ENCODE peak calls at places on chromosomes 5 and 9, in four cellular contexts. One of them, this sample, is unnamed.

GRCh38 chr9:123322771-123323481 is 33.1 kb upstream of the CRB2 start:
- DNase-seq in SK-N-SH: no peak
- DNase-seq in hepatocyte: no peak
- DNase-seq in GM23248: no peak
- DNase-seq in this sample: no peak

GRCh38 chr9:137053944-137054931 is at the start of gene ENTPD2:
- DNase-seq in SK-N-SH: no peak
- DNase-seq in hepatocyte: peak
- DNase-seq in GM23248: no peak
- DNase-seq in this sample: peak

GRCh38 chr5:94499806-94500205 is 118.6 kb downstream of the KIAA0825 start:
- DNase-seq in SK-N-SH: no peak
- DNase-seq in hepatocyte: no peak
- DNase-seq in GM23248: no peak
- DNase-seq in this sample: no peak

GRCh38 chr9:125428060-125428481 is 166.4 kb downstream of the GAPVD1 start:
- DNase-seq in SK-N-SH: peak
- DNase-seq in hepatocyte: no peak
- DNase-seq in GM23248: peak
- DNase-seq in this sample: no peak

GRCh38 chr9:14542071-14542470 is 151.2 kb downstream of the ZDHHC21 start:
- DNase-seq in SK-N-SH: no peak
- DNase-seq in hepatocyte: no peak
- DNase-seq in GM23248: no peak
- DNase-seq in this sample: peak

GRCh38 chr9:71981944-71982343 is 70.5 kb downstream of the C9orf85 start:
- DNase-seq in SK-N-SH: no peak
- DNase-seq in hepatocyte: no peak
- DNase-seq in GM23248: no peak
- DNase-seq in this sample: no peak

GRCh38 chr9:138077898-138078540 is 200.4 kb downstream of the CACNA1B start:
- DNase-seq in SK-N-SH: peak
- DNase-seq in hepatocyte: no peak
- DNase-seq in GM23248: no peak
- DNase-seq in this sample: no peak

GRCh38 chr5:151739395-151739794 is 19.0 kb downstream of the ATOX1 start:
- DNase-seq in SK-N-SH: peak
- DNase-seq in hepatocyte: peak
- DNase-seq in GM23248: peak
- DNase-seq in this sample: no peak

GRCh38 chr9:95055851-95056551 is 261.5 kb downstream of the FANCC start:
- DNase-seq in SK-N-SH: peak
- DNase-seq in hepatocyte: no peak
- DNase-seq in GM23248: peak
- DNase-seq in this sample: no peak

GRCh38 chr5:32473072-32473471 is 28.5 kb upstream of the ZFR start:
- DNase-seq in SK-N-SH: no peak
- DNase-seq in hepatocyte: no peak
- DNase-seq in GM23248: no peak
- DNase-seq in this sample: no peak

GRCh38 chr5:37197340-37198050 is 51.7 kb downstream of the CPLANE1 start:
- DNase-seq in SK-N-SH: no peak
- DNase-seq in hepatocyte: no peak
- DNase-seq in GM23248: peak
- DNase-seq in this sample: no peak

GRCh38 chr9:33211695-33212393 is 28.1 kb upstream of the SPINK4 start:
- DNase-seq in SK-N-SH: no peak
- DNase-seq in hepatocyte: peak
- DNase-seq in GM23248: no peak
- DNase-seq in this sample: peak

GRCh38 chr5:153896117-153896516 is 142.6 kb downstream of the FAM114A2 start:
- DNase-seq in SK-N-SH: no peak
- DNase-seq in hepatocyte: no peak
- DNase-seq in GM23248: peak
- DNase-seq in this sample: no peak

GRCh38 chr5:18281947-18282557 is 647.8 kb downstream of the TAF11L14 start:
- DNase-seq in SK-N-SH: peak
- DNase-seq in hepatocyte: peak
- DNase-seq in GM23248: peak
- DNase-seq in this sample: peak

GRCh38 chr5:173328896-173329369 is 719 bp upstream of the STC2 start:
- DNase-seq in SK-N-SH: no peak
- DNase-seq in hepatocyte: peak
- DNase-seq in GM23248: peak
- DNase-seq in this sample: peak

GRCh38 chr5:97162045-97162444 is 19.6 kb upstream of the LIX1 start:
- DNase-seq in SK-N-SH: peak
- DNase-seq in hepatocyte: peak
- DNase-seq in GM23248: peak
- DNase-seq in this sample: peak

DNA sequence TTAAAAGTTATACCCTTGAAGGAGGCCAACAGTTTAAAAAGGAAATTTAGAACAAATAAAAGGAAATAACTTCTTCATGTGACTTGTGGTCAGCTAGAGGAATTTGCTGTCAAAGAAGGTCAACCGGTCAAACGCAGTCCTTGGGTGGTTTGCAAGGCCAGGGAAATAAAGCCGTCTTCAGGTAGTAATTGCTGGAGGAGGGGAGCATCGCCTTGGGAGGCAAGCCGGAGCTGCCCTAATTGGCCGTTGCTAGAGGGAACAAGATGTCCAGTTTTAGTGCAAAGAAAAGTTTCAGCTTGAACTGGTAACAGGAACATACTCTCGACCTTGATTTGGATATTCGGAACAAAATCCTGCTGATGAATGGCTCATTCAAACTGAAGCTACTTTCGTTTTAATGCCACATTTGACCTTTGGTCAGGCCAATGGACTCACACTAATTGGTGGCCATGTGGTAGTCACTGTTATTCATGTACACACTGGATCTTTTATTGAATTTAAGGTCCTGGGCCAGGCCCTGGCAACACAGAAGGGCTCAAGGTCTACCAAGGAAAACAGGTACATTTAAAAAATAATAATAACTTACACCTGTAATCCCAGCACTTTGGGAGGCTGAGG is 47.0 kb upstream of the MYO10 start:
- DNase-seq in SK-N-SH: no peak
- DNase-seq in hepatocyte: no peak
- DNase-seq in GM23248: no peak
- DNase-seq in this sample: no peak
- TF ChIP-seq EZH2phosphoT487 in SK-N-SH: no peak
- TF ChIP-seq EZH2phosphoT487 in hepatocyte: no peak
- TF ChIP-seq EZH2phosphoT487 in GM23248: no peak
- TF ChIP-seq EZH2phosphoT487 in this sample: no peak

GRCh38 chr5:78638423-78638822 is 10.1 kb downstream of the LHFPL2 start:
- DNase-seq in SK-N-SH: peak
- DNase-seq in hepatocyte: peak
- DNase-seq in GM23248: peak
- DNase-seq in this sample: peak
- TF ChIP-seq EZH2phosphoT487 in SK-N-SH: no peak
- TF ChIP-seq EZH2phosphoT487 in hepatocyte: no peak
- TF ChIP-seq EZH2phosphoT487 in GM23248: peak
- TF ChIP-seq EZH2phosphoT487 in this sample: no peak

GRCh38 chr5:84450617-84451414 is 66.1 kb upstream of the EDIL3 start:
- DNase-seq in SK-N-SH: peak
- DNase-seq in hepatocyte: no peak
- DNase-seq in GM23248: peak
- DNase-seq in this sample: no peak

DNA sequence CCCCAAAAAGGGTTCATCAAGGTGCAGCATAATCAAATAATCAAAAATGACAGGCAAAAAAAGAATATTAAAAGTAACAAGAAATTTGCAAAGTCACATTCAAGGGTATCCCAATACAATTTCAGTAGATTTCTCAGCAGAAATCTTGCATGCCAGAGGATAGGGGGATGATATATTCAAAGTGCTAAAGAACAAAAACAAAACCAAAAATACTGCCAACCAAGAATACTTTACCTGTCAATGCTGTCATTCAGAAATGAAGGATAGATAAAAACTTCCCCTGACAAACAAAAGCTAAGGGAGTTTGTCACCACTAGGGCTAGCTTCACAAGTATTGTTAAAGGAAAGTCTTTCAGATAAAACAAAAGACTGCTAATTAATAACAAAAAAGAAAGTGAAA is 68.7 kb upstream of the EDIL3 start:
- DNase-seq in SK-N-SH: no peak
- DNase-seq in hepatocyte: no peak
- DNase-seq in GM23248: no peak
- DNase-seq in this sample: no peak
- TF ChIP-seq EZH2phosphoT487 in SK-N-SH: no peak
- TF ChIP-seq EZH2phosphoT487 in hepatocyte: no peak
- TF ChIP-seq EZH2phosphoT487 in GM23248: no peak
- TF ChIP-seq EZH2phosphoT487 in this sample: no peak

GRCh38 chr5:158654415-158654814 is 445.3 kb downstream of the EBF1 start:
- DNase-seq in SK-N-SH: no peak
- DNase-seq in hepatocyte: no peak
- DNase-seq in GM23248: no peak
- DNase-seq in this sample: no peak

GRCh38 chr5:158660726-158661125 is 439.0 kb downstream of the EBF1 start:
- DNase-seq in SK-N-SH: no peak
- DNase-seq in hepatocyte: no peak
- DNase-seq in GM23248: peak
- DNase-seq in this sample: no peak

DNA sequence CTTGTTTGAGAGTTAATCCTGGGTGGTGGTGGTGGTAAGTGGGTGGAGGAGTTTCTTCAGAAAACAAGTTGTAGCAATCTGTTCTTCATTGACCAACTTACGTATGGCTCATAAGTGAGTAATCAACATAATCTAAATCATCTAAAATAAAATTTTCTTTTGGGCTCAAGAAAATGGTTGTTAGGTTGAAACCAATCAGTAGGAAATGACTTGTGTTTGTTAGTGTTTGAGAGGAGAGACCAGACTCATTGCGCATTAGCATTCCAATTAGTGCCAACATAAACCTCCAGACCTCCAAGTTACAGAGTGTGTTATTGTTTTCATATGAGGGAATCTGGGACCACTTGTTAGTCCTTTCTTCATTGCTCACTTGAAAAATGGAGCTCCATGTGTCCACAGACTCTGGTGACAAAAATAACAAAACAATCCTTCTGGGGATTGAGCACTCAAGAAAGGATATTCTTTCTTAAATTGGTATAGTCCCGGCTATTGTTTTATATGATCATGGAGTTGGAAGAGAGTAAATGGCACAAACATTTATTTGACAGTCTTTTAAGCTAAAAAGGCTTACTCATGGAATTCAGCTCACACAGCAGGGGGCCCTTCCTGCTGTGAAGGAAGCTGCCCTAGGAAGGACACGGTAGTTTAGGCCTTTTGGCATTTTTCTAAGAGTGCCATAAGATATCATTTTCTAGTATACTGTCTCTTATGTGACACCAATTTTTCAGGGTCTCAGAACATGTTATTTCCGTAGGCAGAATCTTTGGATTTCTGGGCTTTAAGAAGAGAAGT is 441.1 kb downstream of the EBF1 start:
- DNase-seq in SK-N-SH: no peak
- DNase-seq in hepatocyte: no peak
- DNase-seq in GM23248: peak
- DNase-seq in this sample: peak
- TF ChIP-seq EZH2phosphoT487 in SK-N-SH: no peak
- TF ChIP-seq EZH2phosphoT487 in hepatocyte: no peak
- TF ChIP-seq EZH2phosphoT487 in GM23248: no peak
- TF ChIP-seq EZH2phosphoT487 in this sample: no peak

GRCh38 chr9:131727795-131728545 is 11.9 kb downstream of the RAPGEF1 start:
- DNase-seq in SK-N-SH: no peak
- DNase-seq in hepatocyte: no peak
- DNase-seq in GM23248: no peak
- DNase-seq in this sample: no peak

GRCh38 chr9:131731237-131731995 is 8.5 kb downstream of the RAPGEF1 start:
- DNase-seq in SK-N-SH: no peak
- DNase-seq in hepatocyte: no peak
- DNase-seq in GM23248: peak
- DNase-seq in this sample: no peak

GRCh38 chr9:131728546-131728910 is 11.3 kb downstream of the RAPGEF1 start:
- DNase-seq in SK-N-SH: no peak
- DNase-seq in hepatocyte: no peak
- DNase-seq in GM23248: no peak
- DNase-seq in this sample: no peak

GRCh38 chr9:131727184-131727785 is 12.6 kb downstream of the RAPGEF1 start:
- DNase-seq in SK-N-SH: no peak
- DNase-seq in hepatocyte: peak
- DNase-seq in GM23248: peak
- DNase-seq in this sample: no peak

GRCh38 chr9:131728961-131729360 is 10.9 kb downstream of the RAPGEF1 start:
- DNase-seq in SK-N-SH: peak
- DNase-seq in hepatocyte: no peak
- DNase-seq in GM23248: no peak
- DNase-seq in this sample: no peak
- TF ChIP-seq EZH2phosphoT487 in SK-N-SH: no peak
- TF ChIP-seq EZH2phosphoT487 in hepatocyte: no peak
- TF ChIP-seq EZH2phosphoT487 in GM23248: no peak
- TF ChIP-seq EZH2phosphoT487 in this sample: no peak

GRCh38 chr5:2660305-2660704 is 91.2 kb downstream of the IRX2 start:
- DNase-seq in SK-N-SH: no peak
- DNase-seq in hepatocyte: no peak
- DNase-seq in GM23248: no peak
- DNase-seq in this sample: peak
- TF ChIP-seq EZH2phosphoT487 in SK-N-SH: no peak
- TF ChIP-seq EZH2phosphoT487 in hepatocyte: no peak
- TF ChIP-seq EZH2phosphoT487 in GM23248: no peak
- TF ChIP-seq EZH2phosphoT487 in this sample: no peak

DNA sequence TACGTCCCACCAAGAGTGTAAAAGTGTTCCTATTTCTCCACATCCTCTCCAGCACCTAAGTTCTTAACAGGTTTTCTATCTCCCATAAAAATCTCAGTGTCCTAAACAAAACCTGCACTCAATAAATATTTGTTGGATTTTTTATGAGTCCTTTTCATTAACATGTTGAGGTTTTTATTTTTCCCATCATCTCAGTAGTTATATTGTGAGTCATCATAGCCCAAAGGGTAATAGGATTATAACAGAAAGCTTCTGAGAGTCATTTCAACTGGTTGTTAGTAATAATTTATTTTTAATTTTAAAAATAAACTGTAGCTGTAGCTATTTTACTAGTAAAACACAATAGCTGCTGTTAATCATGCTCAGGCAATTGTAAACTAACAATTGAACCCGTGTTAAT is 331.6 kb upstream of the SLC30A5 start:
- DNase-seq in SK-N-SH: no peak
- DNase-seq in hepatocyte: no peak
- DNase-seq in GM23248: no peak
- DNase-seq in this sample: no peak
- TF ChIP-seq EZH2phosphoT487 in SK-N-SH: no peak
- TF ChIP-seq EZH2phosphoT487 in hepatocyte: no peak
- TF ChIP-seq EZH2phosphoT487 in GM23248: no peak
- TF ChIP-seq EZH2phosphoT487 in this sample: no peak